ENCODE peak calls at places on chromosomes 16 and 17, in eight cellular contexts. One of them, this sample, is unnamed.

GRCh38 chr17:22337467-22337866 is 645.1 kb downstream of the KCNJ18 start:
- DNase-seq in A549: no peak
- DNase-seq in lower leg skin: no peak
- DNase-seq in gastrocnemius medialis: no peak
- DNase-seq in cardiac fibroblast: no peak
- DNase-seq in adrenal gland: no peak
- DNase-seq in WERI-Rb-1: peak
- DNase-seq in kidney epithelial cell: no peak
- DNase-seq in this sample: no peak

GRCh38 chr17:70426752-70427151 is 257.4 kb downstream of the KCNJ2 start:
- DNase-seq in adrenal gland: no peak
- DNase-seq in cardiac fibroblast: no peak
- DNase-seq in A549: no peak
- DNase-seq in WERI-Rb-1: no peak
- DNase-seq in gastrocnemius medialis: no peak
- DNase-seq in kidney epithelial cell: no peak
- DNase-seq in lower leg skin: no peak
- DNase-seq in this sample: no peak

GRCh38 chr17:75822119-75822799 is 21.9 kb downstream of the UNC13D start:
- DNase-seq in A549: no peak
- DNase-seq in cardiac fibroblast: no peak
- DNase-seq in WERI-Rb-1: peak
- DNase-seq in lower leg skin: no peak
- DNase-seq in gastrocnemius medialis: no peak
- DNase-seq in adrenal gland: peak
- DNase-seq in kidney epithelial cell: no peak
- DNase-seq in this sample: no peak

GRCh38 chr17:82357394-82357793 is 1.7 kb upstream of the TEX19 start:
- DNase-seq in A549: no peak
- DNase-seq in WERI-Rb-1: no peak
- DNase-seq in gastrocnemius medialis: no peak
- DNase-seq in adrenal gland: no peak
- DNase-seq in cardiac fibroblast: no peak
- DNase-seq in kidney epithelial cell: no peak
- DNase-seq in lower leg skin: no peak
- DNase-seq in this sample: no peak

GRCh38 chr17:34177642-34178041 is 77.4 kb upstream of the CCL2 start:
- DNase-seq in A549: no peak
- DNase-seq in WERI-Rb-1: no peak
- DNase-seq in gastrocnemius medialis: no peak
- DNase-seq in adrenal gland: no peak
- DNase-seq in kidney epithelial cell: no peak
- DNase-seq in cardiac fibroblast: peak
- DNase-seq in lower leg skin: no peak
- DNase-seq in this sample: peak

GRCh38 chr17:27764589-27764988 is 35.7 kb downstream of the NOS2 start:
- DNase-seq in A549: no peak
- DNase-seq in adrenal gland: no peak
- DNase-seq in kidney epithelial cell: no peak
- DNase-seq in gastrocnemius medialis: peak
- DNase-seq in cardiac fibroblast: no peak
- DNase-seq in WERI-Rb-1: no peak
- DNase-seq in lower leg skin: peak
- DNase-seq in this sample: no peak

GRCh38 chr16:1413684-1414531 is 596 bp downstream of the UNKL start:
- DNase-seq in A549: peak
- DNase-seq in lower leg skin: peak
- DNase-seq in gastrocnemius medialis: peak
- DNase-seq in kidney epithelial cell: no peak
- DNase-seq in cardiac fibroblast: peak
- DNase-seq in adrenal gland: peak
- DNase-seq in WERI-Rb-1: peak
- DNase-seq in this sample: peak

GRCh38 chr16:2288701-2289100 is 20.8 kb upstream of the RNPS1 start:
- DNase-seq in adrenal gland: no peak
- DNase-seq in gastrocnemius medialis: no peak
- DNase-seq in WERI-Rb-1: peak
- DNase-seq in A549: no peak
- DNase-seq in lower leg skin: no peak
- DNase-seq in kidney epithelial cell: no peak
- DNase-seq in cardiac fibroblast: no peak
- DNase-seq in this sample: no peak

GRCh38 chr17:3558603-3559269 is 1.1 kb upstream of the TRPV3 start:
- DNase-seq in gastrocnemius medialis: peak
- DNase-seq in cardiac fibroblast: peak
- DNase-seq in lower leg skin: no peak
- DNase-seq in adrenal gland: no peak
- DNase-seq in WERI-Rb-1: no peak
- DNase-seq in kidney epithelial cell: peak
- DNase-seq in A549: no peak
- DNase-seq in this sample: peak

GRCh38 chr16:645852-646678 is 3.1 kb upstream of the WDR90 start:
- DNase-seq in gastrocnemius medialis: peak
- DNase-seq in adrenal gland: peak
- DNase-seq in kidney epithelial cell: no peak
- DNase-seq in cardiac fibroblast: no peak
- DNase-seq in A549: no peak
- DNase-seq in WERI-Rb-1: no peak
- DNase-seq in lower leg skin: no peak
- DNase-seq in this sample: no peak

GRCh38 chr17:30234954-30235353 is 543 bp downstream of the SLC6A4 start:
- DNase-seq in lower leg skin: peak
- DNase-seq in adrenal gland: no peak
- DNase-seq in A549: no peak
- DNase-seq in cardiac fibroblast: no peak
- DNase-seq in kidney epithelial cell: no peak
- DNase-seq in gastrocnemius medialis: no peak
- DNase-seq in WERI-Rb-1: no peak
- DNase-seq in this sample: no peak

GRCh38 chr17:76076765-76077581 is 2.0 kb upstream of the ZACN start:
- DNase-seq in kidney epithelial cell: no peak
- DNase-seq in adrenal gland: no peak
- DNase-seq in gastrocnemius medialis: no peak
- DNase-seq in lower leg skin: no peak
- DNase-seq in WERI-Rb-1: no peak
- DNase-seq in A549: no peak
- DNase-seq in cardiac fibroblast: no peak
- DNase-seq in this sample: no peak

GRCh38 chr17:39376434-39376833 is 25.0 kb downstream of the FBXL20 start:
- DNase-seq in lower leg skin: no peak
- DNase-seq in WERI-Rb-1: no peak
- DNase-seq in gastrocnemius medialis: no peak
- DNase-seq in kidney epithelial cell: no peak
- DNase-seq in A549: no peak
- DNase-seq in cardiac fibroblast: no peak
- DNase-seq in adrenal gland: no peak
- DNase-seq in this sample: no peak

GRCh38 chr17:58840820-58841612 is 85.4 kb downstream of the PPM1E start:
- DNase-seq in lower leg skin: no peak
- DNase-seq in cardiac fibroblast: peak
- DNase-seq in A549: no peak
- DNase-seq in gastrocnemius medialis: no peak
- DNase-seq in WERI-Rb-1: no peak
- DNase-seq in adrenal gland: no peak
- DNase-seq in kidney epithelial cell: no peak
- DNase-seq in this sample: no peak

GRCh38 chr16:48434653-48435318 is 49.6 kb upstream of the SIAH1 start:
- DNase-seq in kidney epithelial cell: no peak
- DNase-seq in lower leg skin: no peak
- DNase-seq in A549: peak
- DNase-seq in adrenal gland: peak
- DNase-seq in cardiac fibroblast: peak
- DNase-seq in gastrocnemius medialis: no peak
- DNase-seq in WERI-Rb-1: no peak
- DNase-seq in this sample: peak

GRCh38 chr17:2776589-2777241 is 19.5 kb upstream of the RAP1GAP2 start:
- DNase-seq in cardiac fibroblast: no peak
- DNase-seq in lower leg skin: no peak
- DNase-seq in adrenal gland: no peak
- DNase-seq in kidney epithelial cell: no peak
- DNase-seq in WERI-Rb-1: peak
- DNase-seq in gastrocnemius medialis: no peak
- DNase-seq in A549: peak
- DNase-seq in this sample: no peak

GRCh38 chr16:51150894-51151320 is at the start of gene SALL1:
- DNase-seq in gastrocnemius medialis: no peak
- DNase-seq in lower leg skin: no peak
- DNase-seq in adrenal gland: no peak
- DNase-seq in cardiac fibroblast: no peak
- DNase-seq in WERI-Rb-1: no peak
- DNase-seq in A549: no peak
- DNase-seq in kidney epithelial cell: no peak
- DNase-seq in this sample: no peak

GRCh38 chr16:51149251-51149661 is 1.8 kb downstream of the SALL1 start:
- DNase-seq in gastrocnemius medialis: no peak
- DNase-seq in WERI-Rb-1: no peak
- DNase-seq in lower leg skin: no peak
- DNase-seq in adrenal gland: no peak
- DNase-seq in cardiac fibroblast: no peak
- DNase-seq in kidney epithelial cell: no peak
- DNase-seq in A549: no peak
- DNase-seq in this sample: no peak

GRCh38 chr16:51150159-51150893 is 744 bp downstream of the SALL1 start:
- DNase-seq in A549: no peak
- DNase-seq in WERI-Rb-1: peak
- DNase-seq in lower leg skin: no peak
- DNase-seq in gastrocnemius medialis: no peak
- DNase-seq in adrenal gland: no peak
- DNase-seq in cardiac fibroblast: no peak
- DNase-seq in kidney epithelial cell: no peak
- DNase-seq in this sample: no peak

GRCh38 chr16:51148674-51149228 is 2.3 kb downstream of the SALL1 start:
- DNase-seq in adrenal gland: no peak
- DNase-seq in cardiac fibroblast: peak
- DNase-seq in gastrocnemius medialis: no peak
- DNase-seq in A549: no peak
- DNase-seq in lower leg skin: no peak
- DNase-seq in WERI-Rb-1: no peak
- DNase-seq in kidney epithelial cell: no peak
- DNase-seq in this sample: peak

GRCh38 chr16:51149721-51150158 is 1.3 kb downstream of the SALL1 start:
- DNase-seq in lower leg skin: no peak
- DNase-seq in WERI-Rb-1: peak
- DNase-seq in cardiac fibroblast: no peak
- DNase-seq in gastrocnemius medialis: no peak
- DNase-seq in adrenal gland: no peak
- DNase-seq in A549: no peak
- DNase-seq in kidney epithelial cell: no peak
- DNase-seq in this sample: no peak
- H3K4me3 ChIP-seq in lower leg skin: no peak
- H3K4me3 ChIP-seq in WERI-Rb-1: peak
- H3K4me3 ChIP-seq in cardiac fibroblast: no peak
- H3K4me3 ChIP-seq in gastrocnemius medialis: no peak
- H3K4me3 ChIP-seq in adrenal gland: no peak
- H3K4me3 ChIP-seq in A549: no peak
- H3K4me3 ChIP-seq in kidney epithelial cell: peak
- H3K4me3 ChIP-seq in this sample: peak

GRCh38 chr17:37506678-37507077 is 17.0 kb downstream of the DUSP14 start:
- DNase-seq in adrenal gland: peak
- DNase-seq in WERI-Rb-1: peak
- DNase-seq in A549: peak
- DNase-seq in cardiac fibroblast: peak
- DNase-seq in gastrocnemius medialis: no peak
- DNase-seq in kidney epithelial cell: no peak
- DNase-seq in lower leg skin: no peak
- DNase-seq in this sample: no peak
- TF ChIP-seq CTCF in adrenal gland: peak
- TF ChIP-seq CTCF in WERI-Rb-1: peak
- TF ChIP-seq CTCF in A549: peak
- TF ChIP-seq CTCF in cardiac fibroblast: peak
- TF ChIP-seq CTCF in gastrocnemius medialis: peak
- TF ChIP-seq CTCF in kidney epithelial cell: peak
- TF ChIP-seq CTCF in lower leg skin: no peak
- TF ChIP-seq CTCF in this sample: peak

GRCh38 chr17:50165867-50166517 is at the start of gene SGCA:
- DNase-seq in kidney epithelial cell: no peak
- DNase-seq in lower leg skin: no peak
- DNase-seq in A549: no peak
- DNase-seq in cardiac fibroblast: no peak
- DNase-seq in gastrocnemius medialis: peak
- DNase-seq in adrenal gland: no peak
- DNase-seq in WERI-Rb-1: no peak
- DNase-seq in this sample: peak
- H3K4me3 ChIP-seq in kidney epithelial cell: no peak
- H3K4me3 ChIP-seq in lower leg skin: no peak
- H3K4me3 ChIP-seq in A549: no peak
- H3K4me3 ChIP-seq in cardiac fibroblast: no peak
- H3K4me3 ChIP-seq in gastrocnemius medialis: peak
- H3K4me3 ChIP-seq in adrenal gland: no peak
- H3K4me3 ChIP-seq in WERI-Rb-1: no peak
- H3K4me3 ChIP-seq in this sample: no peak

GRCh38 chr17:69105907-69106730 is 35.6 kb downstream of the ABCA6 start:
- DNase-seq in A549: no peak
- DNase-seq in adrenal gland: no peak
- DNase-seq in gastrocnemius medialis: no peak
- DNase-seq in cardiac fibroblast: no peak
- DNase-seq in WERI-Rb-1: no peak
- DNase-seq in lower leg skin: no peak
- DNase-seq in kidney epithelial cell: no peak
- DNase-seq in this sample: no peak
- TF ChIP-seq CTCF in A549: no peak
- TF ChIP-seq CTCF in adrenal gland: no peak
- TF ChIP-seq CTCF in gastrocnemius medialis: no peak
- TF ChIP-seq CTCF in cardiac fibroblast: no peak
- TF ChIP-seq CTCF in WERI-Rb-1: no peak
- TF ChIP-seq CTCF in lower leg skin: no peak
- TF ChIP-seq CTCF in kidney epithelial cell: no peak
- TF ChIP-seq CTCF in this sample: no peak

DNA sequence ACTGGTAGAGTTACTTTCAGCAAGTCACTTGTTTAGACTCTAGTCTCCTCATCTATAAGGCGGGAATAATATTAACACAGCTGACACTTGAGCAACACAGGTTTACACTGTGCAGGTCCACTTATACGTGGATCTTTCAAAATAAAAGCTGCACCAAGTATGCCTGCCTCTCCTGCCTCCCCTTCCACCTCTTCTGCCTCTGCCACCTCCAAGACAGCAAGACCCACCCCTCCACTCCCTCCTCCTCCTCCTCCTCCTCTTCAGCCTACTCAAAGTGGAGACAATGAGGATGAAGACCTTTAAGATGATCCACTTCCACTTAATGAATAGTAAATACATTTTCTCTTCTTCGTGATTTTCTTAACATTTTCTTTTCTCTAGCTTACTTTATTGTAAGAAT is 285.6 kb downstream of the FTO start:
- DNase-seq in lower leg skin: no peak
- DNase-seq in cardiac fibroblast: no peak
- DNase-seq in adrenal gland: no peak
- DNase-seq in WERI-Rb-1: no peak
- DNase-seq in A549: no peak
- DNase-seq in kidney epithelial cell: no peak
- DNase-seq in gastrocnemius medialis: no peak
- DNase-seq in this sample: no peak
- H3K4me3 ChIP-seq in lower leg skin: no peak
- H3K4me3 ChIP-seq in cardiac fibroblast: no peak
- H3K4me3 ChIP-seq in adrenal gland: no peak
- H3K4me3 ChIP-seq in WERI-Rb-1: no peak
- H3K4me3 ChIP-seq in A549: no peak
- H3K4me3 ChIP-seq in kidney epithelial cell: no peak
- H3K4me3 ChIP-seq in gastrocnemius medialis: no peak
- H3K4me3 ChIP-seq in this sample: no peak